ENCODE peak calls at places on chromosomes 6 and 20, in six cellular contexts. G is heart left ventricle, J is upper lobe of left lung, V is right lobe of liver, Q is breast epithelium, Z is tibial nerve. Y is an unnamed sample.

GRCh38 chr20:58209652-58210397 is 18.6 kb downstream of the ANKRD60 start:
- DNase-seq in G (peak), Q (peak), V (peak), J (peak), Z (peak), Y (peak)

GRCh38 chr20:9363673-9364072 is 150.7 kb upstream of the LAMP5 start:
- DNase-seq in Q (no peak), J (no peak), Z (no peak), G (no peak), V (no peak), Y (no peak)

GRCh38 chr6:91868539-91869202 is 1281.8 kb upstream of the MAP3K7 start:
- DNase-seq in Q (no peak), Z (no peak), G (no peak), J (no peak), V (no peak), Y (no peak)

GRCh38 chr20:58621906-58622548 is 29.1 kb upstream of the STX16 start:
- DNase-seq in Z (no peak), V (no peak), Q (no peak), J (no peak), G (no peak), Y (no peak)

GRCh38 chr20:58547527-58548475 is 32.6 kb upstream of the APCDD1L start:
- DNase-seq in G (no peak), Q (no peak), V (no peak), J (no peak), Z (no peak), Y (peak)

GRCh38 chr6:157150076-157150475 is 173.2 kb downstream of the TMEM242 start:
- DNase-seq in J (no peak), Z (no peak), V (no peak), G (no peak), Q (no peak), Y (no peak)

GRCh38 chr20:10476319-10476724 is 41.2 kb downstream of the SLX4IP start:
- DNase-seq in Z (no peak), V (no peak), Q (no peak), J (no peak), G (no peak), Y (no peak)

GRCh38 chr6:85465762-85466161 is 15.9 kb downstream of the NT5E start:
- DNase-seq in Z (no peak), J (no peak), G (no peak), V (no peak), Q (no peak), Y (no peak)

GRCh38 chr6:165678904-165679303 is 15.9 kb upstream of the PDE10A start:
- DNase-seq in G (no peak), Q (no peak), V (no peak), J (no peak), Z (no peak), Y (no peak)

GRCh38 chr20:1807394-1807793 is 87.8 kb upstream of the SIRPA start:
- DNase-seq in J (no peak), V (no peak), G (no peak), Q (no peak), Z (no peak), Y (no peak)

GRCh38 chr6:73728548-73729205 is 32.7 kb downstream of the CD109 start:
- DNase-seq in V (no peak), G (no peak), J (no peak), Q (no peak), Z (no peak), Y (no peak)

GRCh38 chr20:40673442-40673841 is 15.6 kb downstream of the MAFB start:
- DNase-seq in G (no peak), J (no peak), Z (no peak), Q (peak), V (no peak), Y (no peak)

GRCh38 chr6:148166339-148166949 is 176.2 kb upstream of the SASH1 start:
- DNase-seq in Z (no peak), G (no peak), J (no peak), Q (no peak), V (no peak), Y (no peak)

GRCh38 chr6:36985963-36986703 is at the start of gene MTCH1:
- DNase-seq in J (peak), Z (peak), Q (peak), G (peak), V (peak), Y (peak)
- TF ChIP-seq POLR2A in J (peak), Z (peak), Q (no peak), G (peak), V (peak), Y (peak)

GRCh38 chr6:14555804-14556203 is 438.2 kb downstream of the CD83 start:
- DNase-seq in Q (no peak), Z (no peak), V (no peak), G (no peak), J (no peak), Y (no peak)

DNA sequence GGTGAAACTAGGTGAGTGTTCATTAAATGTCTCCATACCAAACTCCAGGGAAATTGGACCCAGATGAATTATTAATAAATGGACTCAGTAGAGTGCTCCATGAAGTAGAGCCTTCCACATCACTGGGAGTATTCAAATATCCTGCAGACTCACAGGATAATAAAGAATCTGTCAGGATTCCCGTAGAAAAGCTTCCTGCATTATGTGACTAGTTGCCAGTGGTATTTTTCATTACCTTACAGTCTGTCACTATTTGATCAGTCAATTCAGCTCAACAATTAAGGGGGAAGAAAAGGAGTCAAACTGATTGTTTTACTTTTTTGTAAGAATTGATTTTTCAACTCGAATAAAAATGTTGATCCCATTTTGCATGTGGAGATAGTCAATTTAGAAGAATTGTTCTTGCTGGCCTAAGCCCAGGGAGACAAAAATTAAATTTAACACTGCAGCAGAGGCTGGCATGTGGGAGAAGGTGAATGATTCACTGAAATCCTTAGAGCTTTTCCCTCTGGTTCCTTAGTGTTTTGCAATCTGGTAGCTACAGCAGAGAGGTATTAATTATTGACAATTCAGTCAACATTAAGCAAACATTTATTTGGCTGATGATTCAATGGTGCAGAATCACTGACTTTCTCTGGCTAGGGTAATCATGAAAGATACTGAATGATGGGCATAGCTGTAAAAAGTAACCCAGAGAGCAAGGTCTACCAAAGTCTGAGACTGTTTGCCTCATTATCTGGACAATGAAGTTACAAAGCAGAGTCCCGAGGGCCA is 442.4 kb downstream of the CD83 start:
- DNase-seq in Q (no peak), V (no peak), J (no peak), Z (no peak), G (no peak), Y (no peak)
- TF ChIP-seq POLR2A in Q (no peak), V (no peak), J (no peak), Z (no peak), G (no peak), Y (no peak)

DNA sequence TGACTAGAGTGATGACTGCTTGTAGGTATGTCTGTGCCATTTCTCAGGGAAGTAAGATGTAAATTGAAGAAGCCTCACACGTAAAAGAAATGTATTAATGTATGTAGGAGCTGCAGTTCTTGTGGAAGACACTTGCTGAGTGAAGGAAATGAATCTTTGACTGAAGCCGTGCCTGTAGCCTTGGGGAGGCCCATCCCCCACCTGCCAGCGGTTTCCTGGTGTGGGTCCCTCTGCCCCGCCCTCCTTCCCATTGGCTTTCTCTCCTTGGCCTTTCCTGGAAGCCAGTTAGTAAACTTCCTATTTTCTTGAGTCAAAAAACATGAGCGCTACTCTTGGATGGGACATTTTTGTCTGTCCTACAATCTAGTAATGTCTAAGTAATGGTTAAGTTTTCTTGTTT is 16.6 kb downstream of the IRF4 start:
- DNase-seq in J (no peak), G (no peak), Z (no peak), Q (no peak), V (no peak), Y (no peak)
- TF ChIP-seq POLR2A in J (no peak), G (no peak), Z (no peak), Q (no peak), V (no peak), Y (no peak)

GRCh38 chr6:111795558-111795957 is 77.7 kb downstream of the FYN start:
- DNase-seq in J (no peak), Z (no peak), V (no peak), G (no peak), Q (no peak), Y (no peak)

GRCh38 chr6:111794716-111795452 is 78.4 kb downstream of the FYN start:
- DNase-seq in V (no peak), Q (no peak), Z (no peak), J (no peak), G (no peak), Y (no peak)

GRCh38 chr6:111792914-111793700 is 80.1 kb downstream of the FYN start:
- DNase-seq in Q (no peak), Z (no peak), V (no peak), G (no peak), J (no peak), Y (no peak)

GRCh38 chr6:111793711-111794111 is 79.5 kb downstream of the FYN start:
- DNase-seq in Q (no peak), G (no peak), J (peak), V (no peak), Z (no peak), Y (no peak)

DNA sequence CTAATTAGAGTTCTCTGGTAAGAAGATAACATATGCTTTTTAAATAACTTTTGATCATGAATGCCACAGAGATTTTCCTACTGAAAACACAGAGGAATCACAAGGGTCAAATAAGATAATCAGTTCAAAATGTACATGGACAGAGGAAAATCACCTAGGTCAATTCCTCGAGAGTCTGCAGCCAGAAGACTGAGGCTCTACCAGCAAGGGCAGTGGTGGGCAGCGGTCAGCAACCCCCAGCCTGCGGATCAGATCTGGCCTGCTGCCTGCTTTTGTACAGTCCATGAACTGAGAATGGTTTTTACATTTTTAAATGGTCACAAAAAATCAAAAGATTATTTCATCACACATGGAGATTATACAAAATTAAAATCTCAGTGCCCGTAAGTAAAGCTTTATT is 79.0 kb downstream of the FYN start:
- DNase-seq in Q (no peak), G (no peak), J (no peak), Z (no peak), V (no peak), Y (no peak)
- TF ChIP-seq POLR2A in Q (no peak), G (no peak), J (no peak), Z (no peak), V (no peak), Y (no peak)

GRCh38 chr6:99520855-99521556 is 5.8 kb upstream of the USP45 start:
- DNase-seq in G (peak), V (peak), J (peak), Z (peak), Q (peak), Y (peak)
- TF ChIP-seq POLR2A in G (peak), V (peak), J (peak), Z (peak), Q (peak), Y (peak)

GRCh38 chr6:96923871-96924493 is 546 bp upstream of the KLHL32 start:
- DNase-seq in V (no peak), Z (no peak), G (no peak), J (no peak), Q (no peak), Y (no peak)
- TF ChIP-seq POLR2A in V (peak), Z (no peak), G (no peak), J (peak), Q (no peak), Y (no peak)

GRCh38 chr20:325043-325888 is at the start of gene SOX12:
- DNase-seq in Z (peak), V (peak), G (peak), J (peak), Q (peak), Y (peak)
- TF ChIP-seq POLR2A in Z (peak), V (peak), G (peak), J (no peak), Q (no peak), Y (peak)

GRCh38 chr6:36120979-36121706 is 9.2 kb upstream of the MAPK13 start:
- DNase-seq in J (peak), G (peak), V (peak), Q (peak), Z (no peak), Y (no peak)

GRCh38 chr6:36119209-36119608 is 11.1 kb upstream of the MAPK13 start:
- DNase-seq in J (no peak), V (no peak), Q (no peak), Z (no peak), G (no peak), Y (no peak)

GRCh38 chr6:36121752-36122494 is 8.4 kb upstream of the MAPK13 start:
- DNase-seq in Z (no peak), J (no peak), Q (no peak), V (peak), G (no peak), Y (no peak)

GRCh38 chr6:36119927-36120477 is 10.3 kb upstream of the MAPK13 start:
- DNase-seq in Z (no peak), V (no peak), Q (no peak), G (no peak), J (no peak), Y (no peak)

DNA sequence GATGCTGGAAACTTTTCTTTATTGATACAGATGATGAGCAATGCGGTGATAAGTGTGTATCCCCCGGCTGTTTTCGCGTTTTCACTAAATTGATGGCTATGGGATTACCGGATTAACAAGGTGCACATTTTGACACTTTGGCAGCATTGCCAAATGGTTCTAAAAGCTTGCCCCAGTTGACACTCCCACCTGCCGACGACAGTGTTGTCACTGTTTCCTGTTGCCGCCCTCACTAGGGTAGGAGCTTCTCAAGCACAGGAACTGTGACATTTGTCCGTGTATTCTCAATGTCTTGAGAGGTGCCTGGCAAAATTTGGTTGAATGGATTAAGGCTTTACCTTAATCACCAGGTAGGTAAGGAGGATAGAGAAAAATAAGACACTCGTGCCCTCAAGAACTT is 9.8 kb upstream of the MAPK13 start:
- DNase-seq in J (peak), Z (no peak), Q (peak), V (no peak), G (no peak), Y (no peak)
- TF ChIP-seq POLR2A in J (peak), Z (no peak), Q (no peak), V (no peak), G (no peak), Y (no peak)